ENCODE peak calls at places on chromosomes 7 and 10, in nine cellular contexts. One of them, this sample, is unnamed.

GRCh38 chr7:94060772-94061171 is 56.6 kb upstream of the BET1 start:
- DNase-seq in A172: peak
- DNase-seq in AG04450: no peak
- DNase-seq in activated T-cell treated with anti-CD3 and anti-CD28 coated beads for 1 hour: no peak
- DNase-seq in brain microvascular endothelial cell: peak
- DNase-seq in amniotic stem cell: no peak
- DNase-seq in M059J: peak
- DNase-seq in skeletal muscle cell: no peak
- DNase-seq in gastrocnemius medialis: no peak
- DNase-seq in this sample: no peak

GRCh38 chr7:128303133-128303532 is 40.6 kb downstream of the RBM28 start:
- DNase-seq in A172: no peak
- DNase-seq in AG04450: no peak
- DNase-seq in activated T-cell treated with anti-CD3 and anti-CD28 coated beads for 1 hour: no peak
- DNase-seq in brain microvascular endothelial cell: no peak
- DNase-seq in amniotic stem cell: no peak
- DNase-seq in M059J: no peak
- DNase-seq in skeletal muscle cell: no peak
- DNase-seq in gastrocnemius medialis: no peak
- DNase-seq in this sample: no peak

GRCh38 chr7:26574476-26574875 is 282.8 kb downstream of the SNX10 start:
- DNase-seq in A172: peak
- DNase-seq in AG04450: no peak
- DNase-seq in activated T-cell treated with anti-CD3 and anti-CD28 coated beads for 1 hour: no peak
- DNase-seq in brain microvascular endothelial cell: no peak
- DNase-seq in amniotic stem cell: no peak
- DNase-seq in M059J: peak
- DNase-seq in skeletal muscle cell: no peak
- DNase-seq in gastrocnemius medialis: no peak
- DNase-seq in this sample: peak

GRCh38 chr10:79386637-79387465 is 39.6 kb downstream of the PPIF start:
- DNase-seq in A172: no peak
- DNase-seq in AG04450: no peak
- DNase-seq in activated T-cell treated with anti-CD3 and anti-CD28 coated beads for 1 hour: no peak
- DNase-seq in brain microvascular endothelial cell: no peak
- DNase-seq in amniotic stem cell: no peak
- DNase-seq in M059J: no peak
- DNase-seq in skeletal muscle cell: no peak
- DNase-seq in gastrocnemius medialis: no peak
- DNase-seq in this sample: no peak

GRCh38 chr7:11489280-11489679 is 342.7 kb downstream of the THSD7A start:
- DNase-seq in A172: no peak
- DNase-seq in AG04450: no peak
- DNase-seq in activated T-cell treated with anti-CD3 and anti-CD28 coated beads for 1 hour: no peak
- DNase-seq in brain microvascular endothelial cell: no peak
- DNase-seq in amniotic stem cell: no peak
- DNase-seq in M059J: no peak
- DNase-seq in skeletal muscle cell: no peak
- DNase-seq in gastrocnemius medialis: no peak
- DNase-seq in this sample: no peak

GRCh38 chr10:89891006-89891405 is 189.6 kb downstream of the KIF20B start:
- DNase-seq in A172: no peak
- DNase-seq in AG04450: no peak
- DNase-seq in activated T-cell treated with anti-CD3 and anti-CD28 coated beads for 1 hour: no peak
- DNase-seq in brain microvascular endothelial cell: no peak
- DNase-seq in amniotic stem cell: no peak
- DNase-seq in M059J: peak
- DNase-seq in skeletal muscle cell: no peak
- DNase-seq in gastrocnemius medialis: no peak
- DNase-seq in this sample: no peak

GRCh38 chr10:11655839-11656238 is 44.4 kb upstream of the USP6NL start:
- DNase-seq in A172: peak
- DNase-seq in AG04450: no peak
- DNase-seq in activated T-cell treated with anti-CD3 and anti-CD28 coated beads for 1 hour: no peak
- DNase-seq in brain microvascular endothelial cell: peak
- DNase-seq in amniotic stem cell: no peak
- DNase-seq in M059J: no peak
- DNase-seq in skeletal muscle cell: no peak
- DNase-seq in gastrocnemius medialis: no peak
- DNase-seq in this sample: no peak

GRCh38 chr7:28179081-28180030 is 1.2 kb downstream of the JAZF1 start:
- DNase-seq in A172: peak
- DNase-seq in AG04450: no peak
- DNase-seq in activated T-cell treated with anti-CD3 and anti-CD28 coated beads for 1 hour: peak
- DNase-seq in brain microvascular endothelial cell: no peak
- DNase-seq in amniotic stem cell: no peak
- DNase-seq in M059J: peak
- DNase-seq in skeletal muscle cell: no peak
- DNase-seq in gastrocnemius medialis: peak
- DNase-seq in this sample: peak

GRCh38 chr7:101216001-101216859 is 1.2 kb downstream of the PLOD3 start:
- DNase-seq in A172: peak
- DNase-seq in AG04450: no peak
- DNase-seq in activated T-cell treated with anti-CD3 and anti-CD28 coated beads for 1 hour: no peak
- DNase-seq in brain microvascular endothelial cell: peak
- DNase-seq in amniotic stem cell: no peak
- DNase-seq in M059J: no peak
- DNase-seq in skeletal muscle cell: no peak
- DNase-seq in gastrocnemius medialis: no peak
- DNase-seq in this sample: no peak

This sample was measured in PC-9.